ENCODE peak calls at places on chromosome 16, in seven cellular contexts. Z, M, J, X, L, C and P are unnamed samples.

GRCh38 chr16:65285128-65286120 is 163.6 kb upstream of the CDH11 start:
- DNase-seq in X (no peak), M (peak), L (no peak), Z (no peak), J (no peak), C (no peak), P (no peak)

GRCh38 chr16:86571197-86571915 is 4.7 kb downstream of the FOXC2 start:
- DNase-seq in L (no peak), C (no peak), M (no peak), J (no peak), X (no peak), Z (no peak), P (no peak)

GRCh38 chr16:73427177-73427576 is 379.2 kb upstream of the ZFHX3 start:
- DNase-seq in C (no peak), M (no peak), J (no peak), X (no peak), Z (no peak), L (no peak), P (no peak)

GRCh38 chr16:17205279-17206139 is 265.3 kb downstream of the XYLT1 start:
- DNase-seq in C (peak), Z (no peak), X (no peak), J (peak), L (peak), M (peak), P (no peak)

GRCh38 chr16:63361032-63361624 is 1324.9 kb upstream of the CDH8 start:
- DNase-seq in X (no peak), J (no peak), L (peak), Z (no peak), C (peak), M (peak), P (no peak)

GRCh38 chr16:87316923-87317765 is at the start of gene C16orf95:
- DNase-seq in J (peak), Z (peak), C (peak), X (peak), L (peak), M (peak), P (peak)

GRCh38 chr16:87973721-87974120 is 22.5 kb downstream of the BANP start:
- DNase-seq in C (no peak), J (no peak), X (no peak), L (no peak), M (no peak), Z (no peak), P (no peak)

GRCh38 chr16:52569296-52569695 is 22.4 kb upstream of the TOX3 start:
- DNase-seq in L (no peak), M (no peak), Z (no peak), X (no peak), J (peak), C (no peak), P (no peak)

GRCh38 chr16:5468488-5468887 is 370.9 kb upstream of the EEF2KMT start:
- DNase-seq in L (no peak), J (no peak), C (no peak), Z (no peak), M (no peak), X (no peak), P (no peak)

GRCh38 chr16:54062361-54063346 is 223.9 kb downstream of the IRX3 start:
- DNase-seq in M (no peak), X (no peak), J (no peak), L (no peak), C (no peak), Z (no peak), P (no peak)

GRCh38 chr16:87363771-87364476 is 19.7 kb downstream of the FBXO31 start:
- DNase-seq in J (peak), X (no peak), M (no peak), C (no peak), Z (no peak), L (peak), P (no peak)

GRCh38 chr16:58339452-58339938 is 44.7 kb upstream of the PRSS54 start:
- DNase-seq in J (no peak), L (peak), X (no peak), C (no peak), Z (no peak), M (peak), P (no peak)

GRCh38 chr16:68408967-68409366 is 39.3 kb downstream of the SMPD3 start:
- DNase-seq in L (no peak), M (no peak), X (no peak), Z (no peak), C (no peak), J (no peak), P (no peak)

GRCh38 chr16:85372627-85373372 is 240.3 kb upstream of the GSE1 start:
- DNase-seq in L (peak), C (no peak), M (peak), J (peak), X (no peak), Z (peak), P (no peak)

GRCh38 chr16:54331241-54332002 is 44.8 kb upstream of the IRX3 start:
- DNase-seq in X (no peak), M (no peak), Z (no peak), J (no peak), C (no peak), L (no peak), P (no peak)

GRCh38 chr16:89334461-89334860 is 117.0 kb downstream of the ZNF778 start:
- DNase-seq in X (no peak), Z (no peak), J (no peak), M (no peak), C (no peak), L (peak), P (no peak)

GRCh38 chr16:31201511-31202401 is 804 bp downstream of the PYCARD start:
- DNase-seq in Z (no peak), J (peak), C (no peak), L (no peak), X (no peak), M (no peak), P (no peak)

GRCh38 chr16:19093631-19094541 is 19.9 kb upstream of the ITPRIPL2 start:
- DNase-seq in L (no peak), C (no peak), Z (no peak), X (no peak), M (no peak), J (no peak), P (no peak)

GRCh38 chr16:81604960-81605383 is 160.4 kb downstream of the CMIP start:
- DNase-seq in J (peak), M (peak), L (peak), X (no peak), C (no peak), Z (no peak), P (no peak)

GRCh38 chr16:58495861-58496331 is 4.0 kb upstream of the NDRG4 start:
- DNase-seq in X (no peak), Z (no peak), C (no peak), L (no peak), J (no peak), M (no peak), P (no peak)

GRCh38 chr16:78240459-78241222 is 141.2 kb downstream of the WWOX start:
- DNase-seq in M (no peak), L (no peak), Z (no peak), X (no peak), C (no peak), J (peak), P (no peak)

GRCh38 chr16:50025544-50025931 is 513 bp downstream of the CNEP1R1 start:
- DNase-seq in J (no peak), Z (no peak), C (no peak), M (peak), L (no peak), X (no peak), P (no peak)

GRCh38 chr16:70688266-70688742 is 2.5 kb upstream of the MTSS2 start:
- DNase-seq in C (no peak), Z (no peak), M (peak), L (peak), J (peak), X (no peak), P (no peak)

GRCh38 chr16:11843861-11844260 is 7.5 kb downstream of the RSL1D1 start:
- DNase-seq in X (no peak), C (no peak), Z (no peak), M (no peak), L (no peak), J (no peak), P (no peak)
- TF ChIP-seq CTCF in X (no peak), C (no peak), Z (no peak), M (no peak), L (no peak), J (no peak), P (no peak)

GRCh38 chr16:79317521-79317920 is 283.0 kb downstream of the MAF start:
- DNase-seq in X (no peak), Z (no peak), C (no peak), L (no peak), M (no peak), J (no peak), P (no peak)

GRCh38 chr16:79325211-79325610 is 275.3 kb downstream of the MAF start:
- DNase-seq in L (no peak), X (no peak), M (no peak), Z (no peak), J (no peak), C (no peak), P (no peak)

GRCh38 chr16:79318137-79318899 is 282.2 kb downstream of the MAF start:
- DNase-seq in X (no peak), L (no peak), Z (no peak), J (no peak), C (no peak), M (no peak), P (no peak)

GRCh38 chr16:79317026-79317425 is 283.5 kb downstream of the MAF start:
- DNase-seq in L (no peak), J (no peak), C (no peak), M (no peak), X (no peak), Z (no peak), P (no peak)

GRCh38 chr16:79320956-79321355 is 279.6 kb downstream of the MAF start:
- DNase-seq in Z (no peak), X (no peak), C (no peak), J (no peak), L (no peak), M (no peak), P (no peak)
- TF ChIP-seq CTCF in Z (no peak), X (no peak), C (no peak), J (no peak), L (no peak), M (no peak), P (peak)

GRCh38 chr16:1347962-1348361 is 3.7 kb downstream of the TSR3 start:
- DNase-seq in C (no peak), J (no peak), M (no peak), X (no peak), L (no peak), Z (no peak), P (no peak)

GRCh38 chr16:1345651-1346421 is 5.8 kb downstream of the TSR3 start:
- DNase-seq in J (no peak), Z (no peak), C (no peak), L (no peak), X (no peak), M (no peak), P (no peak)

GRCh38 chr16:1347286-1347855 is 4.3 kb downstream of the TSR3 start:
- DNase-seq in C (no peak), L (no peak), M (no peak), X (no peak), J (no peak), Z (no peak), P (no peak)

GRCh38 chr16:1345087-1345486 is 6.6 kb downstream of the TSR3 start:
- DNase-seq in M (no peak), X (no peak), L (no peak), J (no peak), C (no peak), Z (no peak), P (no peak)

DNA sequence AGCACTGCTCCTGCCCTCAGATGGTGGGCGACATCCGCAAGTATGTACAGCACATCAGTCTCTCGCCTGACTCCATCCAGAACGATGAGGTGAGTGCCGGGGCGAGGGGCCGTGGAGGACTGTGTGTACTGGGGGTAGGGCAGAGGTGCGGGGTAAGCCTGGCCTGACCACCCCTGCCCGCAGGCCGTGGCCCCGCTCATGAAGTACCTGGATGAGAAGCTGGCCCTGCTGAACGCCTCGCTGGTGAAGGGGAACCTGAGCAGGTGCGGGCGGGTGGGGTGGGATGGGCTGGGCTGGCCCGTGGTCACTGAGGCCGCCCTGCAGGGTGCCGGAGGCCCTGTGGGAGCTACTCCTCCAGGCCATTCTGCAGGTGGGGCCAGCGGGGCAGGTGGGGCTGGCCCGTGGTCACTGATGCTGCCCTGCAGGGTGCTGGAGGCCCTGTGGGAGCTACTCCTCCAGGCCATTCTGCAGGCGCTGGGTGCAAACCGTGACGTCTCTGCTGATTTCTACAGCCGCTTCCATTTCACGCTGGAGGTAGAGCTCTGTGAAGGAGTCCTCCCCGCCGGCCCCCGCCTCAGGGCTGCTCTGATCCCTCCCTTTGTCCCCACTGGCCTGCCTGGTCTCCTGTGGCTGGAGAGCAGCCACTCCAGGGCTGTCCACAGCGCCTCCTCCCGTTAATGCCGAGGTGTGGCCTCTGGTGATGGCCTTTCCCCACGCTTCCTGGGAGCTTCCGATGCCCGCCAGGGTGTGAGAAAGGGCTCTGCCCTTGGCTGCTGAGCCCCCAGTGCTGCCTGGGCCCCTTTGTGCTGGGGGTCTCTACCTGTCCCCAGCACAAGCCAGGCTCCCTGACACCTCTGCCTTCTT is 5.0 kb downstream of the TSR3 start:
- DNase-seq in X (no peak), C (no peak), M (no peak), L (peak), J (no peak), Z (no peak), P (no peak)
- TF ChIP-seq CTCF in X (no peak), C (no peak), M (no peak), L (peak), J (no peak), Z (no peak), P (no peak)

GRCh38 chr16:361872-362701 is 8.3 kb downstream of the MRPL28 start:
- DNase-seq in M (peak), C (peak), L (peak), J (peak), Z (no peak), X (peak), P (peak)
- TF ChIP-seq CTCF in M (peak), C (peak), L (peak), J (no peak), Z (peak), X (peak), P (peak)

GRCh38 chr16:56797861-56798260 is 67.1 kb upstream of the SLC12A3 start:
- DNase-seq in C (no peak), L (no peak), Z (no peak), X (no peak), M (no peak), J (no peak), P (no peak)

GRCh38 chr16:56795011-56795410 is 65.1 kb downstream of the NUP93 start:
- DNase-seq in J (no peak), X (no peak), M (peak), L (no peak), Z (no peak), C (no peak), P (no peak)

GRCh38 chr16:56792960-56793359 is 63.0 kb downstream of the NUP93 start:
- DNase-seq in L (no peak), Z (no peak), M (no peak), J (no peak), C (no peak), X (no peak), P (no peak)

GRCh38 chr16:56789360-56789759 is 59.4 kb downstream of the NUP93 start:
- DNase-seq in C (no peak), X (no peak), M (no peak), L (peak), J (peak), Z (no peak), P (no peak)

GRCh38 chr16:56793504-56793903 is 63.6 kb downstream of the NUP93 start:
- DNase-seq in Z (no peak), X (no peak), C (no peak), L (peak), M (no peak), J (no peak), P (no peak)
- TF ChIP-seq CTCF in Z (no peak), X (no peak), C (peak), L (peak), M (peak), J (no peak), P (no peak)

GRCh38 chr16:67407788-67408452 is 8.4 kb downstream of the ZDHHC1 start:
- DNase-seq in X (no peak), L (no peak), C (no peak), M (no peak), J (no peak), Z (no peak), P (no peak)
- TF ChIP-seq CTCF in X (no peak), L (peak), C (peak), M (no peak), J (no peak), Z (no peak), P (no peak)

GRCh38 chr16:7400117-7400890 is 67.7 kb downstream of the RBFOX1 start:
- DNase-seq in X (no peak), C (no peak), Z (no peak), J (no peak), M (no peak), L (no peak), P (no peak)

GRCh38 chr16:7399296-7399695 is 66.7 kb downstream of the RBFOX1 start:
- DNase-seq in L (no peak), M (no peak), X (no peak), Z (no peak), C (no peak), J (no peak), P (no peak)

GRCh38 chr16:7408700-7409340 is 76.2 kb downstream of the RBFOX1 start:
- DNase-seq in C (no peak), X (no peak), L (no peak), J (no peak), M (no peak), Z (no peak), P (no peak)

GRCh38 chr16:7404217-7404616 is 71.6 kb downstream of the RBFOX1 start:
- DNase-seq in C (no peak), Z (no peak), X (no peak), J (no peak), L (no peak), M (no peak), P (no peak)

DNA sequence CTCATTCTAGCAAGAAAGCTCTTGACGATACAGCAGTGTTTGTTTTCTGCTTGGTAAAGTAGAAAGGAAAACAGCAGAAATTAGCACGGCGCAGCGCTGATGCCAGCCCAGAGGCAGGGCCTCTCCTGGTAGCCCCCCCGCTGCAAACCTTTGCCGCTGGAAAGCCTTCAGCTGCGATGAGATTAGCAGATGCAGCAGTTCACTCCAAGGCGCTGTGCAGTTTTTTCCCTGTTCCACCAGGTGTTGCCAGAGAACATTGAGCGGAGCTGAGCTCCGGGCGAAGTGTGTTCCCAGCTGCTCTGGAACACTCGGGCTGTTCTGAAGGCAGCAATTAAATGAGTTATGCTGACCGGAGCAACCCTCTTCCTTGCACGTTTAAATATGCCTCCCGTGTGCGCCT is 72.5 kb downstream of the RBFOX1 start:
- DNase-seq in M (no peak), J (peak), C (no peak), Z (no peak), X (no peak), L (no peak), P (no peak)
- TF ChIP-seq CTCF in M (no peak), J (no peak), C (no peak), Z (no peak), X (no peak), L (no peak), P (no peak)

GRCh38 chr16:84193480-84193879 is 2.5 kb downstream of the ADAD2 start:
- DNase-seq in C (no peak), L (no peak), Z (no peak), J (no peak), M (no peak), X (no peak), P (no peak)
- TF ChIP-seq CTCF in C (no peak), L (no peak), Z (no peak), J (no peak), M (no peak), X (no peak), P (no peak)

DNA sequence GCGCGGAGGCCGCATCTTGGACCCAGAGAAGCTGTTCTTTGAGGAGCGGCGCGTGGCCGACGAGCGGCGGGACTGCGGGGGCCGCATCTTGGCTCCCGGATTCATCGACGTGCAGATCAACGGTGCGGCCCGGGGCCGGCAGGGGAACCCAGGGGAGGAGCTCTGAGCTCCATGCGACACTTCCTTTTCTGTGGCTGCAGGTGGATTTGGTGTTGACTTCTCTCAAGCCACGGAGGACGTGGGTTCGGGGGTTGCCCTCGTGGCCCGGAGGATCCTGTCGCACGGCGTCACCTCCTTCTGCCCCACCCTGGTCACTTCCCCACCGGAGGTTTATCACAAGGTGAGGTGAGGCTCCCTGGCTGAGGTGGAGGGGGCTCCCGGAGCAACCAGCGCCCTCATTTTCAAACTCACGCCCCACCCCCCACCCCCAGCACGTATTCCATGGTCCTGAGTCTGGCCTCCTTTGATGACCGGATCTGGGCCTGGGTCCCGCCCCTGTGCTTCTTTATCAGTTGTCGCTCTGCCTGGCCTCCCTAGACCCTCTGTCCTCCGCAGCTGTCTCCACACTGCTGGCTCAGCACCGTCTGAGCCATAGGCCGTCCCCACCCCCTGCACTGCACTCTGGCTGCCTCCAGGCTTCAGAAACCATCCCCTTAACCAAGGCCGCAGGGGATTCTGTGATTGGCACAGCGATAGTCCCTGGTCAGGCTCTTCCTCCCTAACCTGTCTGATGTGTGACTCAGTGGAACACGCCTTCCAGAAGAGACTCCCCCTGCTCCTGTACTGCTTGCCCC is 810 bp downstream of the AMDHD2 start:
- DNase-seq in X (no peak), J (peak), L (peak), Z (no peak), C (no peak), M (no peak), P (no peak)
- TF ChIP-seq CTCF in X (no peak), J (no peak), L (peak), Z (no peak), C (no peak), M (no peak), P (no peak)

GRCh38 chr16:77191259-77191969 is 424 bp downstream of the MON1B start:
- DNase-seq in J (no peak), L (peak), X (no peak), M (no peak), C (no peak), Z (no peak), P (no peak)

GRCh38 chr16:77194295-77195231 is 3.6 kb downstream of the MON1B start:
- DNase-seq in C (no peak), X (no peak), J (no peak), Z (no peak), M (no peak), L (no peak), P (no peak)

GRCh38 chr16:77193377-77193776 is 2.4 kb downstream of the MON1B start:
- DNase-seq in L (no peak), Z (no peak), C (no peak), J (no peak), M (no peak), X (no peak), P (no peak)

GRCh38 chr16:77190190-77190477 is 856 bp upstream of the MON1B start:
- DNase-seq in L (no peak), J (no peak), Z (no peak), M (no peak), X (no peak), C (no peak), P (no peak)

GRCh38 chr16:77190478-77191258 is at the start of gene MON1B:
- DNase-seq in J (peak), C (peak), Z (peak), M (peak), X (peak), L (peak), P (peak)
- TF ChIP-seq CTCF in J (no peak), C (peak), Z (no peak), M (no peak), X (no peak), L (no peak), P (no peak)